ENCODE peak calls at places on chromosomes 5 and 9, in six cellular contexts. One of them, this sample, is unnamed.
A peak's percentile ranks its signal among the peaks of the same experiment; 100 is the strongest.

GRCh38 chr5:122129332-122129731 is at the start of gene ZNF474:
- DNase-seq in heart left ventricle: no peak
- DNase-seq in stimulated activated CD4-positive, alpha-beta T cell treated with anti-CD3 and anti-CD28 coated beads, Interleukin-4, amount 100 ng/mL, for 24 hours: no peak
- DNase-seq in activated effector memory CD4-positive, alpha-beta T cell treated with anti-CD3 and anti-CD28 coated beads, Interleukin-2, amount 50 U/mL, for 16 hours: no peak
- DNase-seq in HFF-Myc: peak; percentile 94
- DNase-seq in tibial artery: peak; percentile 74
- DNase-seq in this sample: peak; percentile 56

GRCh38 chr5:51960617-51961115 is 577.4 kb downstream of the ISL1 start:
- DNase-seq in heart left ventricle: no peak
- DNase-seq in stimulated activated CD4-positive, alpha-beta T cell treated with anti-CD3 and anti-CD28 coated beads, Interleukin-4, amount 100 ng/mL, for 24 hours: no peak
- DNase-seq in activated effector memory CD4-positive, alpha-beta T cell treated with anti-CD3 and anti-CD28 coated beads, Interleukin-2, amount 50 U/mL, for 16 hours: no peak
- DNase-seq in HFF-Myc: peak; percentile 1
- DNase-seq in tibial artery: no peak
- DNase-seq in this sample: no peak

GRCh38 chr5:157548513-157549282 is 26.9 kb downstream of the ADAM19 start:
- DNase-seq in heart left ventricle: no peak
- DNase-seq in stimulated activated CD4-positive, alpha-beta T cell treated with anti-CD3 and anti-CD28 coated beads, Interleukin-4, amount 100 ng/mL, for 24 hours: no peak
- DNase-seq in activated effector memory CD4-positive, alpha-beta T cell treated with anti-CD3 and anti-CD28 coated beads, Interleukin-2, amount 50 U/mL, for 16 hours: no peak
- DNase-seq in HFF-Myc: no peak
- DNase-seq in tibial artery: peak; percentile 57
- DNase-seq in this sample: no peak

GRCh38 chr9:89436963-89437625 is 60.8 kb downstream of the SEMA4D start:
- DNase-seq in heart left ventricle: peak; percentile 65
- DNase-seq in stimulated activated CD4-positive, alpha-beta T cell treated with anti-CD3 and anti-CD28 coated beads, Interleukin-4, amount 100 ng/mL, for 24 hours: peak; percentile 52
- DNase-seq in activated effector memory CD4-positive, alpha-beta T cell treated with anti-CD3 and anti-CD28 coated beads, Interleukin-2, amount 50 U/mL, for 16 hours: peak; percentile 86
- DNase-seq in HFF-Myc: no peak
- DNase-seq in tibial artery: no peak
- DNase-seq in this sample: no peak

GRCh38 chr5:140363631-140364471 is 3.9 kb downstream of the SLC4A9 start:
- DNase-seq in heart left ventricle: no peak
- DNase-seq in stimulated activated CD4-positive, alpha-beta T cell treated with anti-CD3 and anti-CD28 coated beads, Interleukin-4, amount 100 ng/mL, for 24 hours: no peak
- DNase-seq in activated effector memory CD4-positive, alpha-beta T cell treated with anti-CD3 and anti-CD28 coated beads, Interleukin-2, amount 50 U/mL, for 16 hours: no peak
- DNase-seq in HFF-Myc: no peak
- DNase-seq in tibial artery: no peak
- DNase-seq in this sample: no peak

GRCh38 chr9:130088056-130088455 is 34.4 kb downstream of the GPR107 start:
- DNase-seq in heart left ventricle: no peak
- DNase-seq in stimulated activated CD4-positive, alpha-beta T cell treated with anti-CD3 and anti-CD28 coated beads, Interleukin-4, amount 100 ng/mL, for 24 hours: no peak
- DNase-seq in activated effector memory CD4-positive, alpha-beta T cell treated with anti-CD3 and anti-CD28 coated beads, Interleukin-2, amount 50 U/mL, for 16 hours: peak; percentile 12
- DNase-seq in HFF-Myc: no peak
- DNase-seq in tibial artery: no peak
- DNase-seq in this sample: no peak

GRCh38 chr9:114691046-114691955 is 9.3 kb upstream of the TEX48 start:
- DNase-seq in heart left ventricle: no peak
- DNase-seq in stimulated activated CD4-positive, alpha-beta T cell treated with anti-CD3 and anti-CD28 coated beads, Interleukin-4, amount 100 ng/mL, for 24 hours: peak; percentile 84
- DNase-seq in activated effector memory CD4-positive, alpha-beta T cell treated with anti-CD3 and anti-CD28 coated beads, Interleukin-2, amount 50 U/mL, for 16 hours: peak; percentile 87
- DNase-seq in HFF-Myc: peak; percentile 76
- DNase-seq in tibial artery: no peak
- DNase-seq in this sample: no peak

GRCh38 chr9:98709968-98710965 is 1.5 kb upstream of the GABBR2 start:
- DNase-seq in heart left ventricle: no peak
- DNase-seq in stimulated activated CD4-positive, alpha-beta T cell treated with anti-CD3 and anti-CD28 coated beads, Interleukin-4, amount 100 ng/mL, for 24 hours: no peak
- DNase-seq in activated effector memory CD4-positive, alpha-beta T cell treated with anti-CD3 and anti-CD28 coated beads, Interleukin-2, amount 50 U/mL, for 16 hours: no peak
- DNase-seq in HFF-Myc: peak; percentile 32
- DNase-seq in tibial artery: no peak
- DNase-seq in this sample: no peak

GRCh38 chr9:134185536-134186011 is 21.2 kb upstream of the RNU6ATAC start:
- DNase-seq in heart left ventricle: no peak
- DNase-seq in stimulated activated CD4-positive, alpha-beta T cell treated with anti-CD3 and anti-CD28 coated beads, Interleukin-4, amount 100 ng/mL, for 24 hours: peak; percentile 26
- DNase-seq in activated effector memory CD4-positive, alpha-beta T cell treated with anti-CD3 and anti-CD28 coated beads, Interleukin-2, amount 50 U/mL, for 16 hours: peak; percentile 62
- DNase-seq in HFF-Myc: no peak
- DNase-seq in tibial artery: no peak
- DNase-seq in this sample: no peak

GRCh38 chr5:9781275-9781674 is 151.1 kb upstream of the TAS2R1 start:
- DNase-seq in heart left ventricle: no peak
- DNase-seq in stimulated activated CD4-positive, alpha-beta T cell treated with anti-CD3 and anti-CD28 coated beads, Interleukin-4, amount 100 ng/mL, for 24 hours: no peak
- DNase-seq in activated effector memory CD4-positive, alpha-beta T cell treated with anti-CD3 and anti-CD28 coated beads, Interleukin-2, amount 50 U/mL, for 16 hours: no peak
- DNase-seq in HFF-Myc: no peak
- DNase-seq in tibial artery: no peak
- DNase-seq in this sample: no peak

GRCh38 chr9:16530669-16531461 is 339.6 kb downstream of the BNC2 start:
- DNase-seq in heart left ventricle: no peak
- DNase-seq in stimulated activated CD4-positive, alpha-beta T cell treated with anti-CD3 and anti-CD28 coated beads, Interleukin-4, amount 100 ng/mL, for 24 hours: no peak
- DNase-seq in activated effector memory CD4-positive, alpha-beta T cell treated with anti-CD3 and anti-CD28 coated beads, Interleukin-2, amount 50 U/mL, for 16 hours: no peak
- DNase-seq in HFF-Myc: no peak
- DNase-seq in tibial artery: no peak
- DNase-seq in this sample: no peak

GRCh38 chr5:150377964-150378694 is 20.6 kb downstream of the TCOF1 start:
- DNase-seq in heart left ventricle: no peak
- DNase-seq in stimulated activated CD4-positive, alpha-beta T cell treated with anti-CD3 and anti-CD28 coated beads, Interleukin-4, amount 100 ng/mL, for 24 hours: no peak
- DNase-seq in activated effector memory CD4-positive, alpha-beta T cell treated with anti-CD3 and anti-CD28 coated beads, Interleukin-2, amount 50 U/mL, for 16 hours: no peak
- DNase-seq in HFF-Myc: peak; percentile 93
- DNase-seq in tibial artery: no peak
- DNase-seq in this sample: no peak

GRCh38 chr5:162496080-162496808 is 428.7 kb downstream of the GABRG2 start:
- DNase-seq in heart left ventricle: no peak
- DNase-seq in stimulated activated CD4-positive, alpha-beta T cell treated with anti-CD3 and anti-CD28 coated beads, Interleukin-4, amount 100 ng/mL, for 24 hours: no peak
- DNase-seq in activated effector memory CD4-positive, alpha-beta T cell treated with anti-CD3 and anti-CD28 coated beads, Interleukin-2, amount 50 U/mL, for 16 hours: no peak
- DNase-seq in HFF-Myc: no peak
- DNase-seq in tibial artery: no peak
- DNase-seq in this sample: no peak

GRCh38 chr9:134010310-134010709 is 15.0 kb upstream of the BRD3OS start:
- DNase-seq in heart left ventricle: no peak
- DNase-seq in stimulated activated CD4-positive, alpha-beta T cell treated with anti-CD3 and anti-CD28 coated beads, Interleukin-4, amount 100 ng/mL, for 24 hours: no peak
- DNase-seq in activated effector memory CD4-positive, alpha-beta T cell treated with anti-CD3 and anti-CD28 coated beads, Interleukin-2, amount 50 U/mL, for 16 hours: no peak
- DNase-seq in HFF-Myc: no peak
- DNase-seq in tibial artery: no peak
- DNase-seq in this sample: no peak

GRCh38 chr9:93143830-93144530 is 9.9 kb upstream of the NINJ1 start:
- DNase-seq in heart left ventricle: no peak
- DNase-seq in stimulated activated CD4-positive, alpha-beta T cell treated with anti-CD3 and anti-CD28 coated beads, Interleukin-4, amount 100 ng/mL, for 24 hours: peak; percentile 43
- DNase-seq in activated effector memory CD4-positive, alpha-beta T cell treated with anti-CD3 and anti-CD28 coated beads, Interleukin-2, amount 50 U/mL, for 16 hours: peak; percentile 81
- DNase-seq in HFF-Myc: no peak
- DNase-seq in tibial artery: no peak
- DNase-seq in this sample: no peak

GRCh38 chr5:124230456-124230855 is 516.0 kb downstream of the ZNF608 start:
- DNase-seq in heart left ventricle: no peak
- DNase-seq in stimulated activated CD4-positive, alpha-beta T cell treated with anti-CD3 and anti-CD28 coated beads, Interleukin-4, amount 100 ng/mL, for 24 hours: no peak
- DNase-seq in activated effector memory CD4-positive, alpha-beta T cell treated with anti-CD3 and anti-CD28 coated beads, Interleukin-2, amount 50 U/mL, for 16 hours: no peak
- DNase-seq in HFF-Myc: no peak
- DNase-seq in tibial artery: no peak
- DNase-seq in this sample: no peak

GRCh38 chr9:93120846-93121315 is 13.2 kb downstream of the NINJ1 start:
- DNase-seq in heart left ventricle: no peak
- DNase-seq in stimulated activated CD4-positive, alpha-beta T cell treated with anti-CD3 and anti-CD28 coated beads, Interleukin-4, amount 100 ng/mL, for 24 hours: no peak
- DNase-seq in activated effector memory CD4-positive, alpha-beta T cell treated with anti-CD3 and anti-CD28 coated beads, Interleukin-2, amount 50 U/mL, for 16 hours: peak; percentile 42
- DNase-seq in HFF-Myc: no peak
- DNase-seq in tibial artery: peak; percentile 17
- DNase-seq in this sample: no peak

GRCh38 chr5:90866915-90867715 is 308.5 kb downstream of the ADGRV1 start:
- DNase-seq in heart left ventricle: no peak
- DNase-seq in stimulated activated CD4-positive, alpha-beta T cell treated with anti-CD3 and anti-CD28 coated beads, Interleukin-4, amount 100 ng/mL, for 24 hours: no peak
- DNase-seq in activated effector memory CD4-positive, alpha-beta T cell treated with anti-CD3 and anti-CD28 coated beads, Interleukin-2, amount 50 U/mL, for 16 hours: no peak
- DNase-seq in HFF-Myc: no peak
- DNase-seq in tibial artery: no peak
- DNase-seq in this sample: no peak

GRCh38 chr9:92668746-92669526 is 995 bp downstream of the IPPK start:
- DNase-seq in heart left ventricle: no peak
- DNase-seq in stimulated activated CD4-positive, alpha-beta T cell treated with anti-CD3 and anti-CD28 coated beads, Interleukin-4, amount 100 ng/mL, for 24 hours: peak; percentile 58
- DNase-seq in activated effector memory CD4-positive, alpha-beta T cell treated with anti-CD3 and anti-CD28 coated beads, Interleukin-2, amount 50 U/mL, for 16 hours: peak; percentile 75
- DNase-seq in HFF-Myc: no peak
- DNase-seq in tibial artery: no peak
- DNase-seq in this sample: peak; percentile 56

GRCh38 chr9:99365233-99365980 is 143.3 kb downstream of the SEC61B start:
- DNase-seq in heart left ventricle: no peak
- DNase-seq in stimulated activated CD4-positive, alpha-beta T cell treated with anti-CD3 and anti-CD28 coated beads, Interleukin-4, amount 100 ng/mL, for 24 hours: no peak
- DNase-seq in activated effector memory CD4-positive, alpha-beta T cell treated with anti-CD3 and anti-CD28 coated beads, Interleukin-2, amount 50 U/mL, for 16 hours: no peak
- DNase-seq in HFF-Myc: peak; percentile 59
- DNase-seq in tibial artery: no peak
- DNase-seq in this sample: no peak

GRCh38 chr9:13351768-13352386 is 72.4 kb upstream of the MPDZ start:
- DNase-seq in heart left ventricle: no peak
- DNase-seq in stimulated activated CD4-positive, alpha-beta T cell treated with anti-CD3 and anti-CD28 coated beads, Interleukin-4, amount 100 ng/mL, for 24 hours: no peak
- DNase-seq in activated effector memory CD4-positive, alpha-beta T cell treated with anti-CD3 and anti-CD28 coated beads, Interleukin-2, amount 50 U/mL, for 16 hours: no peak
- DNase-seq in HFF-Myc: peak; percentile 10
- DNase-seq in tibial artery: no peak
- DNase-seq in this sample: no peak

GRCh38 chr9:21688108-21689102 is 114.0 kb upstream of the MTAP start:
- DNase-seq in heart left ventricle: no peak
- DNase-seq in stimulated activated CD4-positive, alpha-beta T cell treated with anti-CD3 and anti-CD28 coated beads, Interleukin-4, amount 100 ng/mL, for 24 hours: no peak
- DNase-seq in activated effector memory CD4-positive, alpha-beta T cell treated with anti-CD3 and anti-CD28 coated beads, Interleukin-2, amount 50 U/mL, for 16 hours: no peak
- DNase-seq in HFF-Myc: peak; percentile 47
- DNase-seq in tibial artery: no peak
- DNase-seq in this sample: no peak

GRCh38 chr9:112224401-112225289 is 49.5 kb upstream of the SUSD1 start:
- DNase-seq in heart left ventricle: no peak
- DNase-seq in stimulated activated CD4-positive, alpha-beta T cell treated with anti-CD3 and anti-CD28 coated beads, Interleukin-4, amount 100 ng/mL, for 24 hours: no peak
- DNase-seq in activated effector memory CD4-positive, alpha-beta T cell treated with anti-CD3 and anti-CD28 coated beads, Interleukin-2, amount 50 U/mL, for 16 hours: no peak
- DNase-seq in HFF-Myc: peak; percentile 11
- DNase-seq in tibial artery: no peak
- DNase-seq in this sample: no peak

GRCh38 chr9:124735121-124735520 is 36.0 kb downstream of the NR6A1 start:
- DNase-seq in heart left ventricle: no peak
- DNase-seq in stimulated activated CD4-positive, alpha-beta T cell treated with anti-CD3 and anti-CD28 coated beads, Interleukin-4, amount 100 ng/mL, for 24 hours: no peak
- DNase-seq in activated effector memory CD4-positive, alpha-beta T cell treated with anti-CD3 and anti-CD28 coated beads, Interleukin-2, amount 50 U/mL, for 16 hours: no peak
- DNase-seq in HFF-Myc: no peak
- DNase-seq in tibial artery: no peak
- DNase-seq in this sample: no peak

GRCh38 chr5:670396-671270 is 22.5 kb downstream of the TPPP start:
- DNase-seq in heart left ventricle: no peak
- DNase-seq in stimulated activated CD4-positive, alpha-beta T cell treated with anti-CD3 and anti-CD28 coated beads, Interleukin-4, amount 100 ng/mL, for 24 hours: no peak
- DNase-seq in activated effector memory CD4-positive, alpha-beta T cell treated with anti-CD3 and anti-CD28 coated beads, Interleukin-2, amount 50 U/mL, for 16 hours: peak; percentile 60
- DNase-seq in HFF-Myc: no peak
- DNase-seq in tibial artery: no peak
- DNase-seq in this sample: no peak

GRCh38 chr5:176364765-176365662 is at the start of gene ARL10:
- DNase-seq in heart left ventricle: peak; percentile 76
- DNase-seq in stimulated activated CD4-positive, alpha-beta T cell treated with anti-CD3 and anti-CD28 coated beads, Interleukin-4, amount 100 ng/mL, for 24 hours: peak; percentile 62
- DNase-seq in activated effector memory CD4-positive, alpha-beta T cell treated with anti-CD3 and anti-CD28 coated beads, Interleukin-2, amount 50 U/mL, for 16 hours: peak; percentile 86
- DNase-seq in HFF-Myc: no peak
- DNase-seq in tibial artery: peak; percentile 23
- DNase-seq in this sample: peak; percentile 33

GRCh38 chr9:935348-935965 is 41.0 kb upstream of the DMRT3 start:
- DNase-seq in heart left ventricle: no peak
- DNase-seq in stimulated activated CD4-positive, alpha-beta T cell treated with anti-CD3 and anti-CD28 coated beads, Interleukin-4, amount 100 ng/mL, for 24 hours: no peak
- DNase-seq in activated effector memory CD4-positive, alpha-beta T cell treated with anti-CD3 and anti-CD28 coated beads, Interleukin-2, amount 50 U/mL, for 16 hours: no peak
- DNase-seq in HFF-Myc: no peak
- DNase-seq in tibial artery: no peak
- DNase-seq in this sample: no peak

GRCh38 chr5:1208743-1209551 is 7.6 kb downstream of the SLC6A19 start:
- DNase-seq in heart left ventricle: peak; percentile 52
- DNase-seq in stimulated activated CD4-positive, alpha-beta T cell treated with anti-CD3 and anti-CD28 coated beads, Interleukin-4, amount 100 ng/mL, for 24 hours: no peak
- DNase-seq in activated effector memory CD4-positive, alpha-beta T cell treated with anti-CD3 and anti-CD28 coated beads, Interleukin-2, amount 50 U/mL, for 16 hours: no peak
- DNase-seq in HFF-Myc: no peak
- DNase-seq in tibial artery: no peak
- DNase-seq in this sample: no peak